ENCODE peak calls at places on chromosomes 6 and 20, in eight cellular contexts. E is GM23338, K is hepatocyte, S is fibroblast of lung, B is IMR-90, P is Karpas-422, R is neural progenitor cell, A is mammary epithelial cell. L is an unnamed sample. For H4K20me1 and H3K36me3, the result is how much of the 10 kb centered on the place peaks cover.

GRCh38 chr20:38903335-38903734 is 22.9 kb upstream of the FAM83D start:
- DNase-seq in A (no peak), R (no peak), K (no peak), E (no peak), B (no peak), P (no peak), S (no peak), L (no peak)

GRCh38 chr6:166459272-166459671 is 76.5 kb upstream of the MPC1 start:
- DNase-seq in R (no peak), E (no peak), P (no peak), S (no peak), K (no peak), B (no peak), A (no peak), L (no peak)

GRCh38 chr6:131982740-131983259 is 31.6 kb upstream of the CCN2 start:
- DNase-seq in P (no peak), A (peak), S (peak), B (peak), R (no peak), K (no peak), E (no peak), L (peak)

GRCh38 chr6:24078200-24078599 is 47.8 kb upstream of the NRSN1 start:
- DNase-seq in S (no peak), P (no peak), E (no peak), K (no peak), B (no peak), R (no peak), A (no peak), L (peak)

GRCh38 chr6:137240168-137240567 is 21.0 kb upstream of the IFNGR1 start:
- DNase-seq in R (no peak), K (peak), A (peak), S (peak), P (no peak), B (peak), E (no peak), L (peak)

GRCh38 chr20:31484001-31484400 is 8.9 kb downstream of the REM1 start:
- DNase-seq in P (no peak), E (peak), K (no peak), A (no peak), S (no peak), R (no peak), B (no peak), L (peak)

GRCh38 chr6:24864345-24864744 is 65.6 kb upstream of the ARMH2 start:
- DNase-seq in E (no peak), A (no peak), B (peak), P (no peak), K (no peak), S (peak), R (no peak), L (no peak)

GRCh38 chr6:118980063-118980462 is 45.1 kb upstream of the MCM9 start:
- DNase-seq in E (no peak), P (no peak), K (peak), B (peak), A (peak), S (peak), R (no peak), L (peak)

GRCh38 chr6:36659271-36659670 is 19.2 kb upstream of the CDKN1A start:
- DNase-seq in A (peak), P (no peak), E (no peak), B (peak), K (peak), S (peak), R (no peak), L (peak)

GRCh38 chr6:151276112-151276745 is 36.5 kb downstream of the AKAP12 start:
- DNase-seq in S (peak), R (peak), A (peak), B (peak), E (no peak), P (no peak), K (peak), L (peak)

GRCh38 chr6:31791324-31792089 is 4.0 kb downstream of the VARS1 start:
- DNase-seq in E (peak), K (peak), B (peak), S (peak), A (no peak), R (peak), P (peak), L (peak)

GRCh38 chr20:45833883-45834796 is 541 bp downstream of the SNX21 start:
- DNase-seq in A (peak), P (no peak), S (peak), K (peak), B (peak), E (peak), R (peak), L (peak)

GRCh38 chr20:45036044-45036755 is 64.7 kb downstream of the KCNS1 start:
- DNase-seq in B (peak), S (peak), E (no peak), A (peak), K (no peak), P (no peak), R (no peak), L (peak)

GRCh38 chr6:32613475-32613874 is 23.7 kb upstream of the HLA-DQA1 start:
- DNase-seq in S (no peak), K (no peak), P (no peak), A (no peak), B (no peak), R (no peak), E (no peak), L (no peak)

GRCh38 chr6:82057846-82058554 is 189.5 kb downstream of the IBTK start:
- DNase-seq in K (no peak), P (no peak), B (peak), R (no peak), E (no peak), A (peak), S (peak), L (peak)

GRCh38 chr6:106103728-106104109 is 17.6 kb downstream of the PRDM1 start:
- DNase-seq in E (no peak), S (no peak), K (no peak), R (no peak), A (peak), P (no peak), B (no peak), L (no peak)

GRCh38 chr6:159989471-159989870 is 20.6 kb downstream of the IGF2R start:
- DNase-seq in K (no peak), E (no peak), B (no peak), R (no peak), S (no peak), A (no peak), P (no peak), L (peak)

GRCh38 chr6:43522547-43523263 is 5.8 kb downstream of the POLR1C start:
- DNase-seq in K (no peak), P (no peak), R (no peak), S (no peak), A (no peak), B (no peak), E (no peak), L (no peak)

GRCh38 chr6:43523282-43523681 is 6.4 kb downstream of the POLR1C start:
- DNase-seq in E (no peak), A (no peak), R (no peak), K (no peak), P (no peak), S (no peak), B (no peak), L (no peak)

GRCh38 chr6:43521836-43522235 is 4.9 kb downstream of the POLR1C start:
- DNase-seq in P (no peak), K (no peak), R (no peak), S (no peak), B (no peak), E (no peak), A (no peak), L (no peak)

GRCh38 chr6:43517503-43518357 is 841 bp downstream of the POLR1C start:
- DNase-seq in A (no peak), P (peak), E (peak), R (no peak), K (no peak), S (no peak), B (peak), L (peak)

DNA sequence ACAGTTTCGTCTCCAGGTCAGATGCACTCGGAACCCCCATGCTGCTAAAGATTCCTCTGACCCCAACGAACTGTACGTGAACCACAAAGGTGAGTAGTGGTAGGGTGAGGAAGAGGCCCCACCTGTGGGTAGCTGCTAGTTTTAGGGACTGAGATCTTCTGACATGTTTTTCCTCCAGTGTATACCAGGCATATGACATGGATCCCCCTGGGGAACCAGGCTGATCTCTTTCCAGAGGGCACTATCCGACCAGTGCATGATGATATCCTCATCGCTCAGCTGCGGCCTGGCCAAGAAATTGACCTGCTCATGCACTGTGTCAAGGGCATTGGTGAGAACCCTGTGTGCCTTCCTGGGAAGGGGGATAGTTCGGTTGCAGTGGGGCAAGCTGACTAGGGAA is 3.2 kb downstream of the POLR1C start:
- DNase-seq in E (no peak), K (no peak), R (no peak), A (no peak), S (no peak), P (no peak), B (no peak), L (no peak)
- H4K20me1 ChIP-seq in E (under half), K (under half), R (under half), A (under half), S (under half), P (under half), B (under half), L (under half)

GRCh38 chr20:60113024-60113724 is 155.0 kb downstream of the CDH26 start:
- DNase-seq in B (no peak), P (no peak), S (no peak), R (no peak), A (no peak), E (no peak), K (no peak), L (no peak)

GRCh38 chr20:60115452-60115851 is 157.2 kb downstream of the CDH26 start:
- DNase-seq in A (no peak), P (no peak), B (no peak), S (no peak), E (no peak), R (no peak), K (no peak), L (no peak)

GRCh38 chr20:60116128-60116909 is 158.1 kb downstream of the CDH26 start:
- DNase-seq in K (no peak), B (no peak), A (no peak), P (peak), R (no peak), S (no peak), E (no peak), L (no peak)

GRCh38 chr20:60117040-60117439 is 158.8 kb downstream of the CDH26 start:
- DNase-seq in K (no peak), B (peak), S (no peak), E (no peak), P (no peak), A (no peak), R (no peak), L (peak)

DNA sequence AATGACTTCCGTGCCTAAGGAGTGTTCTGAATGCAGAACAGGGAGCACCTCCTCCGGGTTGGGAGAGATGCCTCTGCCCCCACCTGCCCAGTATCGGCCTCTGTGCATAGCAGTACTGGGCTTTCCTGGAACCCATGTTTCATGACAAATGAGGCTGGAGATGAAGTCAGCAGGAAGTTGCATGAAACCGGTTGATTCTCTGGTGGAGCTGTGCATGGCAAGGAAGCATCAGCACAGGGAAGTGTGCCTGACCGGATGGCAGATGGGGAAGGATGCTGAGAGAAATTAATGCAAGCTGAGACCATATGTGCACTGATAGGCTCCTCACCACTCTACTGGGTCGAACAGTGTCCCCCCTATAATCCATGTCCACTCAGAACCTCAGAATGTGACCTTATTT is 155.5 kb downstream of the CDH26 start:
- DNase-seq in S (no peak), B (no peak), A (no peak), P (no peak), R (no peak), E (no peak), K (no peak), L (no peak)
- H3K36me3 ChIP-seq in S (under half), B (under half), A (under half), P (under half), R (under half), E (under half), K (under half), L (under half)

GRCh38 chr6:4153514-4153985 is 18.2 kb upstream of the ECI2 start:
- DNase-seq in P (peak), S (no peak), E (no peak), A (no peak), B (no peak), R (no peak), K (no peak), L (no peak)
- H4K20me1 ChIP-seq in P (under half), S (under half), E (under half), A (under half), B (under half), R (under half), K (under half), L (under half)

GRCh38 chr6:149771925-149772324 is 22.4 kb downstream of the PCMT1 start:
- DNase-seq in R (no peak), S (no peak), P (no peak), K (no peak), A (no peak), E (no peak), B (no peak), L (no peak)

GRCh38 chr6:149782337-149782736 is 32.8 kb downstream of the PCMT1 start:
- DNase-seq in B (no peak), A (no peak), S (no peak), P (no peak), R (no peak), E (no peak), K (no peak), L (no peak)

GRCh38 chr6:149779644-149779963 is 30.1 kb downstream of the PCMT1 start:
- DNase-seq in S (no peak), R (no peak), K (no peak), P (no peak), E (no peak), B (no peak), A (no peak), L (peak)

GRCh38 chr6:149781715-149782114 is 32.2 kb downstream of the PCMT1 start:
- DNase-seq in P (no peak), K (no peak), R (no peak), S (no peak), A (no peak), B (no peak), E (no peak), L (no peak)

DNA sequence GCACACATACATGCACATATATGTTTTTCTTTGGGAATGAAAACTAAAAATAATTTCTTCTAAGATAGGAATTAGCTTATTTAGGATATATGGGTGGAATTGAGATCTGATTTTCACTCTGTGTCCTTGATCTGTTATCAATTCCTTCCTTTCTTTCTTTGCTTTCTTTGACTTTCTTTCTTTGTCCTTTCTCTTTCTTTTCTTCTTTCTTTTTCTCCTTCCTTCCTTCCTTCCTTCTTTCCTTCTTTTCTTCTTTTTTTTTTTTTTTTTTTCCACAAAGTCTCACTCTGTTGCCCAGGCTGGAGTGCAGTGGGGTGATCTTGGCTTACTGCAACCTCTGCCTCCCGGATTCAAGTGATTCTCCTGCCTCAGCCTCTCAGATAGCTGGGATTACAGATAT is 28.1 kb downstream of the PCMT1 start:
- DNase-seq in E (no peak), B (no peak), P (no peak), R (no peak), S (no peak), K (no peak), A (no peak), L (no peak)
- H3K36me3 ChIP-seq in E (under half), B (under half), P (under half), R (under half), S (under half), K (under half), A (under half), L (under half)

GRCh38 chr6:30720738-30721197 is 616 bp downstream of the TUBB start:
- DNase-seq in S (peak), E (peak), R (peak), A (peak), B (peak), P (peak), K (peak), L (peak)

GRCh38 chr6:30719791-30720737 is at the start of gene TUBB:
- DNase-seq in E (peak), R (peak), S (peak), A (peak), P (peak), B (peak), K (peak), L (peak)

GRCh38 chr6:30722280-30723112 is 2.3 kb downstream of the TUBB start:
- DNase-seq in R (peak), E (peak), A (peak), P (peak), B (peak), S (peak), K (peak), L (peak)

GRCh38 chr6:30719356-30719755 is 796 bp upstream of the TUBB start:
- DNase-seq in K (no peak), A (no peak), R (peak), E (peak), B (no peak), P (peak), S (no peak), L (no peak)

GRCh38 chr6:30721198-30722024 is 1.3 kb downstream of the TUBB start:
- DNase-seq in R (peak), P (peak), A (peak), K (peak), B (peak), S (peak), E (peak), L (peak)
- H4K20me1 ChIP-seq in R (under half), P (under half), A (under half), K (under half), B (under half), S (under half), E (under half), L (under half)

DNA sequence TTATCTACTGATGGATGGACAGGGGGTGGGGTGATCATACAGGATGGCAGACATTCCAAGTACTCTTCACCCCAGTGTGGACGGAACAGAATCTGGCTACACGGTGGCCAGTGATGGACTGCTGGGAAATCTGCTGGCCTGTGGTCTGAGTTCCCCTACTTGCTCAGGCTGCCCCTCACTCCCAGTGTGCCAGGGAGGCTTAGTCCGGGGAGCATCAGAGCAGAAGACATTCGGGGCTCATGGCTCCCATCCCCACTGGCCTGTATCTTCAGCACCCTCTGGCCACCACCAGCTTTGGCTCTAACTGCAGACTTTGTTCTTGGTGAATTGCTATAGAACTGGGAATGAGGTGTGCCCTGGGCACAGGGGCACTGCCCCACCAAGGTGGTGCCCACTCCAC is 15.3 kb downstream of the TLDC2 start:
- DNase-seq in A (no peak), K (no peak), E (no peak), B (no peak), S (no peak), R (no peak), P (no peak), L (no peak)
- H3K36me3 ChIP-seq in A (under half), K (under half), E (under half), B (under half), S (under half), R (under half), P (under half), L (under half)

L was measured in GM23248.